ENCODE peak calls at places on chromosome 1, in nine cellular contexts. E is GM20000; Q is HAP-1; K is stimulated activated CD4-positive, alpha-beta T cell treated with anti-CD3 and anti-CD28 coated beads, Interleukin-15, amount 100 ng/mL, for 1 hour; G is omental fat pad; P is ACHN; N is upper lobe of right lung; T is GF-D8; C is CD8-positive, alpha-beta T cell. R is an unnamed sample.
A peak's percentile ranks its signal among the peaks of the same experiment; 100 is the strongest.

GRCh38 chr1:910881-911721 is 12.6 kb upstream of the SAMD11 start:
- DNase-seq in T (no peak), K (no peak), N (peak; percentile 55), P (peak; percentile 68), Q (no peak), E (no peak), C (peak; percentile 15), G (peak; percentile 22), R (no peak)

GRCh38 chr1:113684153-113684541 is 75.1 kb downstream of the PHTF1 start:
- DNase-seq in P (no peak), E (no peak), N (no peak), G (no peak), T (no peak), Q (no peak), K (no peak), C (no peak), R (peak; percentile 63)

GRCh38 chr1:240575976-240576666 is 35.8 kb downstream of the GREM2 start:
- DNase-seq in C (no peak), E (no peak), N (no peak), T (peak; percentile 87), P (no peak), K (no peak), Q (no peak), G (no peak), R (no peak)

GRCh38 chr1:94727846-94728715 is 92.1 kb upstream of the SLC44A3 start:
- DNase-seq in E (no peak), P (peak; percentile 15), Q (no peak), K (no peak), G (no peak), T (no peak), N (no peak), C (no peak), R (no peak)

GRCh38 chr1:226640288-226640687 is 91.7 kb downstream of the STUM start:
- DNase-seq in Q (no peak), K (no peak), C (no peak), G (no peak), P (no peak), E (no peak), T (no peak), N (no peak), R (no peak)

GRCh38 chr1:53326598-53327182 is 1.2 kb downstream of the LRP8 start:
- DNase-seq in P (peak; percentile 57), E (peak; percentile 54), N (peak; percentile 78), Q (peak; percentile 48), C (no peak), G (no peak), T (peak; percentile 69), K (no peak), R (no peak)

GRCh38 chr1:234716907-234717375 is 107.0 kb upstream of the IRF2BP2 start:
- DNase-seq in E (no peak), T (no peak), C (no peak), Q (no peak), G (no peak), N (no peak), K (no peak), P (no peak), R (no peak)

GRCh38 chr1:209651148-209651547 is 1.1 kb downstream of the LAMB3 start:
- DNase-seq in Q (no peak), C (no peak), P (peak; percentile 82), G (no peak), N (peak; percentile 84), K (peak; percentile 21), E (peak; percentile 56), T (no peak), R (no peak)

GRCh38 chr1:169236143-169236542 is 129.7 kb downstream of the ATP1B1 start:
- DNase-seq in K (no peak), Q (no peak), C (no peak), P (no peak), N (no peak), E (no peak), G (no peak), T (no peak), R (no peak)

GRCh38 chr1:36224537-36225297 is 474 bp downstream of the THRAP3 start:
- DNase-seq in T (peak; percentile 81), K (peak; percentile 71), C (no peak), E (peak; percentile 82), P (peak; percentile 89), N (no peak), Q (peak; percentile 73), G (peak; percentile 55), R (no peak)

GRCh38 chr1:52239708-52240001 is 97.8 kb downstream of the ZFYVE9 start:
- DNase-seq in C (no peak), N (no peak), T (peak; percentile 56), Q (no peak), G (no peak), P (no peak), E (peak; percentile 51), K (no peak), R (no peak)

GRCh38 chr1:89927037-89927436 is 67.9 kb upstream of the ZNF326 start:
- DNase-seq in K (no peak), Q (no peak), N (no peak), E (no peak), C (no peak), G (no peak), T (no peak), P (no peak), R (no peak)

GRCh38 chr1:2594001-2594640 is 7.5 kb downstream of the PRXL2B start:
- DNase-seq in K (no peak), N (peak; percentile 83), T (no peak), Q (no peak), P (no peak), E (no peak), G (no peak), C (no peak), R (no peak)

GRCh38 chr1:227778401-227778947 is 37.0 kb upstream of the PRSS38 start:
- DNase-seq in N (peak; percentile 54), Q (no peak), E (no peak), C (no peak), K (no peak), P (no peak), T (no peak), G (no peak), R (no peak)

GRCh38 chr1:15946546-15947381 is 29.1 kb downstream of the ZBTB17 start:
- DNase-seq in T (no peak), Q (no peak), C (no peak), P (no peak), G (no peak), N (no peak), K (no peak), E (no peak), R (no peak)

GRCh38 chr1:221795400-221795799 is 53.5 kb upstream of the DUSP10 start:
- DNase-seq in C (no peak), Q (no peak), K (no peak), E (no peak), N (no peak), T (no peak), G (no peak), P (no peak), R (no peak)

GRCh38 chr1:89151021-89151420 is 24.8 kb downstream of the GBP7 start:
- DNase-seq in Q (no peak), C (no peak), G (no peak), T (no peak), K (no peak), P (no peak), E (no peak), N (no peak), R (no peak)

GRCh38 chr1:158112994-158113758 is 67.5 kb upstream of the CD1D start:
- DNase-seq in Q (peak; percentile 46), T (no peak), N (no peak), K (peak; percentile 29), E (peak; percentile 48), P (peak; percentile 63), C (peak; percentile 45), G (no peak), R (no peak)

GRCh38 chr1:173527151-173527826 is 50.2 kb downstream of the PRDX6 start:
- DNase-seq in N (no peak), P (no peak), G (peak; percentile 48), K (no peak), C (no peak), Q (no peak), T (no peak), E (no peak), R (no peak)

GRCh38 chr1:84073266-84073665 is 70.8 kb upstream of the PRKACB start:
- DNase-seq in C (no peak), T (no peak), E (no peak), Q (no peak), N (no peak), K (no peak), G (no peak), P (no peak), R (no peak)